ENCODE peak calls at places on chromosomes 12 and 14, in four cellular contexts. Y is stomach, T is cardiac fibroblast, R is IMR-90. D is an unnamed sample.

GRCh38 chr12:53268637-53269562 is 801 bp downstream of the ESPL1 start:
- DNase-seq in Y (no peak), T (no peak), R (no peak), D (peak)

GRCh38 chr12:3261782-3262359 is 184.7 kb downstream of the TSPAN9 start:
- DNase-seq in T (peak), R (peak), Y (no peak), D (no peak)

GRCh38 chr12:30959778-30960177 is 33.2 kb downstream of the TSPAN11 start:
- DNase-seq in T (no peak), Y (no peak), R (no peak), D (no peak)

GRCh38 chr14:99267871-99268775 is 3.9 kb downstream of the BCL11B start:
- DNase-seq in Y (no peak), R (no peak), T (no peak), D (no peak)

GRCh38 chr12:2324375-2324774 is 271.6 kb downstream of the CACNA1C start:
- DNase-seq in R (no peak), T (no peak), Y (peak), D (no peak)

GRCh38 chr12:103884316-103884715 is 43.3 kb upstream of the NT5DC3 start:
- DNase-seq in Y (no peak), R (peak), T (peak), D (peak)

GRCh38 chr14:38171197-38171596 is 36.5 kb upstream of the SSTR1 start:
- DNase-seq in Y (no peak), R (peak), T (no peak), D (peak)

GRCh38 chr12:100494026-100494425 is 20.4 kb downstream of the NR1H4 start:
- DNase-seq in T (no peak), R (no peak), Y (no peak), D (no peak)

GRCh38 chr14:57747036-57747435 is 118.9 kb downstream of the SLC35F4 start:
- DNase-seq in T (peak), Y (peak), R (no peak), D (no peak)

GRCh38 chr14:57865450-57866198 is at the start of gene SLC35F4:
- DNase-seq in T (peak), R (no peak), Y (no peak), D (peak)

GRCh38 chr14:76133103-76133502 is 18.6 kb upstream of the GPATCH2L start:
- DNase-seq in Y (no peak), R (peak), T (peak), D (peak)

GRCh38 chr14:90523544-90523943 is 126.7 kb downstream of the CALM1 start:
- DNase-seq in Y (no peak), R (peak), T (peak), D (peak)

GRCh38 chr14:27660683-27661082 is 1062.8 kb upstream of the NOVA1 start:
- DNase-seq in T (no peak), R (no peak), Y (no peak), D (no peak)

GRCh38 chr12:22256076-22256475 is 78.4 kb downstream of the ST8SIA1 start:
- DNase-seq in Y (no peak), R (peak), T (peak), D (peak)

GRCh38 chr14:22883191-22883976 is at the start of gene REM2:
- DNase-seq in R (no peak), T (no peak), Y (no peak), D (no peak)

GRCh38 chr14:74510211-74510931 is 16.8 kb downstream of the ISCA2 start:
- DNase-seq in R (peak), T (peak), Y (no peak), D (peak)
- H3K4me3 ChIP-seq in R (no peak), T (no peak), Y (no peak), D (no peak)

DNA sequence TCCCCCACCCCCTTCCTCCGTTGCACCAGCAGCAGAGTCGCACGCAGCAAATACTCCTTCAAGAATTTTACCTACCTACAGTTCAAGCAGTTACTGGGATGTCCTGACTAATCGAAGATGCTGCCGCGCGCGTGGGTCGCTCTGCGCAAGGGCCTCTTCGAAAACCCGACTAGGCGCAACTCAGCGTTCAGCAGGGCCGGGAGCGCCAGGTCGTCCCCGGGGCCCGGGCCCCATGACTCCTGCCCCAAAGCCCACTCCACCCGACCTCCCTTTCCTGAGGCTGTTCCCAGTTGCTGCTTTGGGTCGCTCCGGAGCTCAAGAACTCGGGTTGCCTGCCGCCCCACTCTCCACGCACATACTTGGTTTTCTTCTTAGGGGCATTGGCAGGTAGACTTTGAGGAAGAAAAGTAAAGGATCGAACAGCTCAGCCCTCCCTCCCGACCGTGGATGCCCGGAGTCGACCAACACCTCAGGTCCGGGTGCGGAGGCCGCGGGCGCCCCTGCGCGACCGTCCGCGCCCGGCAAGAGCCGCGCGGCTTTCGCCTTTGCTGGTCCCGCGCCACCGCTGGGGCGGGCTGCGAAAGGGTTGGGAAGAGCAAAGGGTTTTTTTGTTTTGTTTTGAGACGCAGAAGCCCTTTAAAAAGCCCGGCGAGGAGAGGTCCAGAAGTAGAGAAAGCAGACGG is 1.9 kb downstream of the BMP4 start:
- DNase-seq in R (peak), Y (no peak), T (peak), D (peak)
- H3K4me3 ChIP-seq in R (peak), Y (peak), T (peak), D (peak)

DNA sequence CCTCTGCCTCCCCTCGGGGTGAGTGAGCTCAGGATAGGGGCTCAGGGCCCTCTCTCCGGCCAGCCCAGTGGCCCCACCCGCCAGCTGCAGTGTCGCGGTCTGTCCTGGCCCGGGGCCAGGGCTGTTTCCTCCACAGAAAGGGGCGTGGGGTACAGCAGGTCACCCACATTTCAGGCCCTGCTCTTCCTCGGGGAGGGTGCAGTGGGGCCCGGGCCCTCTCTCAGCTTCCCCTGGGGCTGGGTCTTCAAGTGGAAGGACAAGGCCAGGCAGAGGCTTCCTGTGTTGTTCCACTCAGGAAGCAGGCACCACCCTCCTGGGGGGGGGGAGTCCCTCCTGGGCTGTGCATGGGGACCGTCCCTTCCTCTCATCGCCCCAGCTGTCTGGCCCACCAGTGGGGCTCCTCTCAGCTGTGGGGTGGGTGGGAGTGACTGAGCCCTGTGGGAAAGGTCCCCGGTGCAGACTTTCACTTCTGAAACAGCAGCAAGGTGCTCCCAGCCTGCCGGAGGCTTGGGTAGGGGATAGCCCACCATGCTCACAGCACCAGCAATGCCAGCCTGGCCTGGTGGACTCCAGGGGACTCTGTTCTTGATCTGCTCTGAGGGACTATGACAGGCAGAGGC is 3.7 kb downstream of the GPR132 start:
- DNase-seq in R (no peak), T (no peak), Y (peak), D (no peak)
- H3K4me3 ChIP-seq in R (no peak), T (no peak), Y (peak), D (no peak)

GRCh38 chr14:21267431-21267845 is 1.8 kb downstream of the HNRNPC start:
- DNase-seq in Y (no peak), R (no peak), T (no peak), D (no peak)
- H3K4me3 ChIP-seq in Y (peak), R (peak), T (peak), D (peak)

DNA sequence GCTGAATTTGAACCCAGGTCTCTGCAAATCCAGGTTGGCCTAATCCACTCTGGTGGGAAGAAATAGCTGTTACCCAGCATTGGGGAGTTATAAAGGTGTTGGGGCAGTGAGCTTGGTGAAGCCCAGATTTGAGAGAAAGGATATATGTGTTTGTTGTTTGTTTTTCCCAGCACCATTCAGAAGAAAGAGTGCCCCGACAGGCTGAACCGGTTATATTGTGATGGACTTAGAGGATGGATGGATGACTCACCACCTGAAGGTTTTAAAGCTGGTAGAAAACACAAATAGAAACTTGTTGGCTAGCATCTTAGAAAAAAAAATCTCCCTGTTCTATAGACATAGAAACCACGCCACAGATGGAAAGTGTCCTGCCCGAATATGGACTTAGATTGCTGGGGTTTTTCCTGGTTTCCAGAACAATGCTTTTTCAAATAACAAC is 404.6 kb downstream of the MED13L start:
- DNase-seq in Y (peak), R (no peak), T (no peak), D (no peak)
- H3K4me3 ChIP-seq in Y (no peak), R (no peak), T (no peak), D (no peak)

GRCh38 chr12:132333766-132334165 is 4.4 kb upstream of the GALNT9 start:
- DNase-seq in T (no peak), Y (no peak), R (no peak), D (no peak)
- H3K4me3 ChIP-seq in T (no peak), Y (no peak), R (no peak), D (no peak)

GRCh38 chr14:103126873-103127304 is 3.6 kb downstream of the TNFAIP2 start:
- DNase-seq in R (no peak), T (peak), Y (peak), D (no peak)
- H3K4me3 ChIP-seq in R (no peak), T (peak), Y (peak), D (no peak)

GRCh38 chr14:102684276-102684663 is 91.8 kb downstream of the RCOR1 start:
- DNase-seq in T (no peak), Y (no peak), R (no peak), D (no peak)
- H3K4me3 ChIP-seq in T (no peak), Y (peak), R (no peak), D (no peak)

D was measured in astrocyte of the spinal cord.